ENCODE peak calls at places on chromosomes 3 and 15, in seven cellular contexts. One of them, this sample, is unnamed.

GRCh38 chr3:194865595-194865994 is 179.9 kb downstream of the FAM43A start:
- DNase-seq in neuronal stem cell: no peak
- DNase-seq in trophoblast cell: no peak
- DNase-seq in H1: no peak
- DNase-seq in IMR-90: no peak
- DNase-seq in mesenchymal stem cell: no peak
- DNase-seq in mesendoderm: no peak
- DNase-seq in this sample: no peak

GRCh38 chr3:128998532-128998931 is 2.6 kb upstream of the EFCC1 start:
- DNase-seq in neuronal stem cell: no peak
- DNase-seq in trophoblast cell: no peak
- DNase-seq in H1: no peak
- DNase-seq in IMR-90: no peak
- DNase-seq in mesenchymal stem cell: peak; percentile 43
- DNase-seq in mesendoderm: no peak
- DNase-seq in this sample: no peak

GRCh38 chr15:51846463-51847230 is 17.2 kb downstream of the TMOD3 start:
- DNase-seq in neuronal stem cell: no peak
- DNase-seq in trophoblast cell: peak; percentile 36
- DNase-seq in H1: no peak
- DNase-seq in IMR-90: peak; percentile 62
- DNase-seq in mesenchymal stem cell: peak; percentile 80
- DNase-seq in mesendoderm: no peak
- DNase-seq in this sample: no peak

GRCh38 chr3:129940086-129940485 is 34.4 kb upstream of the TRH start:
- DNase-seq in neuronal stem cell: no peak
- DNase-seq in trophoblast cell: no peak
- DNase-seq in H1: no peak
- DNase-seq in IMR-90: no peak
- DNase-seq in mesenchymal stem cell: no peak
- DNase-seq in mesendoderm: peak; percentile 56
- DNase-seq in this sample: no peak

GRCh38 chr3:124037332-124037731 is 45.4 kb upstream of the ROPN1 start:
- DNase-seq in neuronal stem cell: no peak
- DNase-seq in trophoblast cell: no peak
- DNase-seq in H1: no peak
- DNase-seq in IMR-90: no peak
- DNase-seq in mesenchymal stem cell: no peak
- DNase-seq in mesendoderm: no peak
- DNase-seq in this sample: no peak

GRCh38 chr3:82224661-82225060 is 463.2 kb upstream of the GBE1 start:
- DNase-seq in neuronal stem cell: no peak
- DNase-seq in trophoblast cell: no peak
- DNase-seq in H1: no peak
- DNase-seq in IMR-90: no peak
- DNase-seq in mesenchymal stem cell: no peak
- DNase-seq in mesendoderm: no peak
- DNase-seq in this sample: no peak

GRCh38 chr15:31080618-31081017 is 20.9 kb downstream of the TRPM1 start:
- DNase-seq in neuronal stem cell: peak; percentile 71
- DNase-seq in trophoblast cell: peak; percentile 58
- DNase-seq in H1: peak; percentile 41
- DNase-seq in IMR-90: no peak
- DNase-seq in mesenchymal stem cell: peak; percentile 51
- DNase-seq in mesendoderm: peak; percentile 89
- DNase-seq in this sample: peak; percentile 91

GRCh38 chr15:77507911-77508310 is 87.2 kb downstream of the HMG20A start:
- DNase-seq in neuronal stem cell: no peak
- DNase-seq in trophoblast cell: no peak
- DNase-seq in H1: no peak
- DNase-seq in IMR-90: peak; percentile 59
- DNase-seq in mesenchymal stem cell: no peak
- DNase-seq in mesendoderm: no peak
- DNase-seq in this sample: no peak

GRCh38 chr3:129576514-129577345 is 29.7 kb downstream of the PLXND1 start:
- DNase-seq in neuronal stem cell: no peak
- DNase-seq in trophoblast cell: no peak
- DNase-seq in H1: no peak
- DNase-seq in IMR-90: no peak
- DNase-seq in mesenchymal stem cell: peak; percentile 28
- DNase-seq in mesendoderm: no peak
- DNase-seq in this sample: no peak

GRCh38 chr3:122793568-122794416 is at the start of gene HSPBAP1:
- DNase-seq in neuronal stem cell: peak; percentile 86
- DNase-seq in trophoblast cell: peak; percentile 97
- DNase-seq in H1: peak; percentile 94
- DNase-seq in IMR-90: peak; percentile 91
- DNase-seq in mesenchymal stem cell: peak; percentile 96
- DNase-seq in mesendoderm: peak; percentile 98
- DNase-seq in this sample: peak; percentile 96

GRCh38 chr15:58423858-58424608 is 7.8 kb upstream of the LIPC start:
- DNase-seq in neuronal stem cell: no peak
- DNase-seq in trophoblast cell: no peak
- DNase-seq in H1: no peak
- DNase-seq in IMR-90: peak; percentile 42
- DNase-seq in mesenchymal stem cell: no peak
- DNase-seq in mesendoderm: no peak
- DNase-seq in this sample: no peak

GRCh38 chr3:48428863-48429415 is 947 bp downstream of the PLXNB1 start:
- DNase-seq in neuronal stem cell: no peak
- DNase-seq in trophoblast cell: peak; percentile 49
- DNase-seq in H1: no peak
- DNase-seq in IMR-90: peak; percentile 18
- DNase-seq in mesenchymal stem cell: peak; percentile 51
- DNase-seq in mesendoderm: peak; percentile 58
- DNase-seq in this sample: peak; percentile 55

GRCh38 chr3:99549918-99550603 is 88.3 kb upstream of the COL8A1 start:
- DNase-seq in neuronal stem cell: no peak
- DNase-seq in trophoblast cell: no peak
- DNase-seq in H1: no peak
- DNase-seq in IMR-90: peak; percentile 66
- DNase-seq in mesenchymal stem cell: peak; percentile 50
- DNase-seq in mesendoderm: no peak
- DNase-seq in this sample: no peak

GRCh38 chr15:76200083-76200465 is 111.2 kb downstream of the ETFA start:
- DNase-seq in neuronal stem cell: no peak
- DNase-seq in trophoblast cell: no peak
- DNase-seq in H1: no peak
- DNase-seq in IMR-90: no peak
- DNase-seq in mesenchymal stem cell: no peak
- DNase-seq in mesendoderm: no peak
- DNase-seq in this sample: no peak

GRCh38 chr15:76196949-76197315 is 114.3 kb downstream of the ETFA start:
- DNase-seq in neuronal stem cell: no peak
- DNase-seq in trophoblast cell: no peak
- DNase-seq in H1: no peak
- DNase-seq in IMR-90: no peak
- DNase-seq in mesenchymal stem cell: no peak
- DNase-seq in mesendoderm: no peak
- DNase-seq in this sample: no peak

GRCh38 chr15:76199106-76200082 is 111.9 kb downstream of the ETFA start:
- DNase-seq in neuronal stem cell: no peak
- DNase-seq in trophoblast cell: no peak
- DNase-seq in H1: no peak
- DNase-seq in IMR-90: peak; percentile 79
- DNase-seq in mesenchymal stem cell: peak; percentile 66
- DNase-seq in mesendoderm: no peak
- DNase-seq in this sample: no peak

GRCh38 chr15:76197703-76198455 is 113.4 kb downstream of the ETFA start:
- DNase-seq in neuronal stem cell: no peak
- DNase-seq in trophoblast cell: no peak
- DNase-seq in H1: no peak
- DNase-seq in IMR-90: no peak
- DNase-seq in mesenchymal stem cell: peak; percentile 18
- DNase-seq in mesendoderm: no peak
- DNase-seq in this sample: no peak

DNA sequence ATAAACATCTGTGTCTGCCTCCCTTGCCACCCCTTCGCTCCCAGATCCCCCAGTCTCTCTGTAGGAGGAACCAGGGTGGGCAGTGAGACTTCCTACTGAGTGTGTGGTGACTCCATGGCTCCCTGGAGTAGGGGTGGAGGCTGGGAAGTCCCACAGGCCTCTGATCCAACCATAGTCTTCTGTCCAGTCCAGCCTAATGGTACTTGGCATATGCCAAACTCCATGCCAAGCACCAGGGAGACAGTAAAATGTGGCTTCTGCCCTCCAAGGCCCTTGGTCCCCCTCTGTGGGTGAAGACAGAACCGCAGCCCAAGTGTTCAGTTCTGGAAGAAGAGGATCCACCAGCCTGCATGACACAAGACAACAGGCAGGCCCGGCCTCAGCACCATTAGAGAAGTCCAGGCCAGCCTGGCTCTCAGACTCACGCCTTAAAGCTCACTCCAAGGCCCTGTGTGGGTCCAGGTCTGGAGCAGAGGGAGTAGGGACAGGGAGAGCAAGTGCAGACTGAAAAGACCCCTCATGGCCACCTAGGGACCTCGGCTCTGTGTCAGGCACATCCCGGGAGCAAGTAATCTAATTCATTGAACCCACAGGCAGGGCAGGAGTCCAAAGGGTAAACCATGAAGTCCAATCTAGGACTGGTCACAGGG is 112.7 kb downstream of the ETFA start:
- DNase-seq in neuronal stem cell: no peak
- DNase-seq in trophoblast cell: no peak
- DNase-seq in H1: no peak
- DNase-seq in IMR-90: no peak
- DNase-seq in mesenchymal stem cell: no peak
- DNase-seq in mesendoderm: no peak
- DNase-seq in this sample: no peak
- H2BK120ac ChIP-seq in neuronal stem cell: no peak overlapping the region
- H2BK120ac ChIP-seq in trophoblast cell: no peak overlapping the region
- H2BK120ac ChIP-seq in H1: no peak overlapping the region
- H2BK120ac ChIP-seq in IMR-90: peak overlapping the region; percentile 78
- H2BK120ac ChIP-seq in mesenchymal stem cell: no peak overlapping the region
- H2BK120ac ChIP-seq in mesendoderm: no peak overlapping the region
- H2BK120ac ChIP-seq in this sample: no peak overlapping the region

GRCh38 chr3:135514064-135514455 is 451.5 kb upstream of the PPP2R3A start:
- DNase-seq in neuronal stem cell: no peak
- DNase-seq in trophoblast cell: no peak
- DNase-seq in H1: no peak
- DNase-seq in IMR-90: no peak
- DNase-seq in mesenchymal stem cell: peak; percentile 46
- DNase-seq in mesendoderm: peak; percentile 68
- DNase-seq in this sample: no peak
- H2BK120ac ChIP-seq in neuronal stem cell: no peak overlapping the region
- H2BK120ac ChIP-seq in trophoblast cell: peak overlapping the region; percentile 60
- H2BK120ac ChIP-seq in H1: no peak overlapping the region
- H2BK120ac ChIP-seq in IMR-90: peak overlapping the region; percentile 84
- H2BK120ac ChIP-seq in mesenchymal stem cell: no peak overlapping the region
- H2BK120ac ChIP-seq in mesendoderm: peak overlapping the region; percentile 67
- H2BK120ac ChIP-seq in this sample: no peak overlapping the region

GRCh38 chr15:44501768-44502366 is 35.1 kb upstream of the EIF3J start:
- DNase-seq in neuronal stem cell: peak; percentile 1
- DNase-seq in trophoblast cell: peak; percentile 20
- DNase-seq in H1: no peak
- DNase-seq in IMR-90: peak; percentile 66
- DNase-seq in mesenchymal stem cell: peak; percentile 68
- DNase-seq in mesendoderm: peak; percentile 46
- DNase-seq in this sample: no peak
- H2BK120ac ChIP-seq in neuronal stem cell: no peak overlapping the region
- H2BK120ac ChIP-seq in trophoblast cell: no peak overlapping the region
- H2BK120ac ChIP-seq in H1: no peak overlapping the region
- H2BK120ac ChIP-seq in IMR-90: no peak overlapping the region
- H2BK120ac ChIP-seq in mesenchymal stem cell: no peak overlapping the region
- H2BK120ac ChIP-seq in mesendoderm: no peak overlapping the region
- H2BK120ac ChIP-seq in this sample: no peak overlapping the region

DNA sequence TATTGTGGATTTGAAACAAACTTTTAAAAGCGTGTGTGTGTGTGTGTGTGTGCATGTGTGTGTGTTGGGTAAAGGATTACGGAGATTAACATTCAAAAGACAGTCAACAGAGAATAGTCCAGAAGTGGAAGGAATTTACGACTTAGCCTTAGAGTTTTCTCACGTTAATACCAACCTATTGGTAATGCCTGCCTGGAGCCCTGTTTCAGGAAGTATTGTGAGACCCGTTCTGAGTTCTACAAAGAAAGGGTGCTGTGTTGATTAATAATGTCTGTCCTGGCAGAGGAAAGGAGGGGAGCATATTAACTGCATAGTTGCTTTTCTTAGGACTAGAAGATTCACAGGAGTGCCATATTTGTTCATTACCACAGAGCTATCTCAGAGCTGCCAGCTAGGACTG is 40.4 kb upstream of the FRMD4B start:
- DNase-seq in neuronal stem cell: no peak
- DNase-seq in trophoblast cell: no peak
- DNase-seq in H1: no peak
- DNase-seq in IMR-90: no peak
- DNase-seq in mesenchymal stem cell: no peak
- DNase-seq in mesendoderm: no peak
- DNase-seq in this sample: no peak
- H2BK120ac ChIP-seq in neuronal stem cell: no peak overlapping the region
- H2BK120ac ChIP-seq in trophoblast cell: no peak overlapping the region
- H2BK120ac ChIP-seq in H1: no peak overlapping the region
- H2BK120ac ChIP-seq in IMR-90: no peak overlapping the region
- H2BK120ac ChIP-seq in mesenchymal stem cell: no peak overlapping the region
- H2BK120ac ChIP-seq in mesendoderm: no peak overlapping the region
- H2BK120ac ChIP-seq in this sample: no peak overlapping the region

GRCh38 chr3:196611761-196612483 is 27.6 kb upstream of the NRROS start:
- DNase-seq in neuronal stem cell: no peak
- DNase-seq in trophoblast cell: no peak
- DNase-seq in H1: no peak
- DNase-seq in IMR-90: no peak
- DNase-seq in mesenchymal stem cell: no peak
- DNase-seq in mesendoderm: peak; percentile 73
- DNase-seq in this sample: no peak

GRCh38 chr3:196620228-196620627 is 19.3 kb upstream of the NRROS start:
- DNase-seq in neuronal stem cell: peak; percentile 29
- DNase-seq in trophoblast cell: peak; percentile 28
- DNase-seq in H1: no peak
- DNase-seq in IMR-90: no peak
- DNase-seq in mesenchymal stem cell: peak; percentile 94
- DNase-seq in mesendoderm: no peak
- DNase-seq in this sample: no peak

GRCh38 chr3:196619213-196619612 is 20.3 kb upstream of the NRROS start:
- DNase-seq in neuronal stem cell: peak; percentile 39
- DNase-seq in trophoblast cell: no peak
- DNase-seq in H1: no peak
- DNase-seq in IMR-90: no peak
- DNase-seq in mesenchymal stem cell: peak; percentile 55
- DNase-seq in mesendoderm: no peak
- DNase-seq in this sample: no peak

GRCh38 chr3:196621581-196621980 is 17.9 kb upstream of the NRROS start:
- DNase-seq in neuronal stem cell: no peak
- DNase-seq in trophoblast cell: no peak
- DNase-seq in H1: no peak
- DNase-seq in IMR-90: no peak
- DNase-seq in mesenchymal stem cell: no peak
- DNase-seq in mesendoderm: no peak
- DNase-seq in this sample: no peak

DNA sequence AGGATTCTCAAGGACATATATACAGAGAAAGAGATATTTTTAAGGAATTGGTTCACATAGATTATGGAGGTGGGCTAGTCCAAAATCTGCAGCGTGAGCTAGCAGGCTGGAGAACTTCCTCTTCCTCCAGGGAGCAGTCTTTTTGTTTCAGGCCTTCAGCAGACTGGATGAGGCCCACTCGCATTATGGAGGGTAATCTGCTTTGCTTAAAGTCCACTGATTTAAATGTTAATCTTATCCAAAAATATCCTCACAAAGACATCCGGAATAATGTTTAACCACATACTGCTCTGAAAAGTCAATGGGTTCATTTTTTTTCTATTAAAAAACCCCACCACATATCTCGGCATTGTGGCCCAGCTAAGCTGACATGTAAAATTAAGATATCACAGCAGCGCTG is 22.2 kb upstream of the NRROS start:
- DNase-seq in neuronal stem cell: no peak
- DNase-seq in trophoblast cell: no peak
- DNase-seq in H1: no peak
- DNase-seq in IMR-90: no peak
- DNase-seq in mesenchymal stem cell: no peak
- DNase-seq in mesendoderm: no peak
- DNase-seq in this sample: no peak
- H2BK120ac ChIP-seq in neuronal stem cell: no peak overlapping the region
- H2BK120ac ChIP-seq in trophoblast cell: no peak overlapping the region
- H2BK120ac ChIP-seq in H1: no peak overlapping the region
- H2BK120ac ChIP-seq in IMR-90: no peak overlapping the region
- H2BK120ac ChIP-seq in mesenchymal stem cell: no peak overlapping the region
- H2BK120ac ChIP-seq in mesendoderm: no peak overlapping the region
- H2BK120ac ChIP-seq in this sample: no peak overlapping the region